ENCODE peak calls at places on chromosomes 6 and 20, in eight cellular contexts. I, F, W, P, Z, V, G and A are unnamed samples.

GRCh38 chr6:42226251-42227143 is 8.8 kb upstream of the MRPS10 start:
- DNase-seq in I (peak; percentile 47), F (no peak), W (no peak), P (no peak), Z (no peak), V (no peak), G (no peak), A (no peak)

GRCh38 chr20:38997622-38998021 is 35.5 kb downstream of the DHX35 start:
- DNase-seq in I (no peak), F (no peak), W (no peak), P (peak; percentile 66), Z (no peak), V (no peak), G (no peak), A (no peak)

GRCh38 chr20:4812641-4813075 is 90.9 kb downstream of the PRND start:
- DNase-seq in I (no peak), F (no peak), W (no peak), P (no peak), Z (no peak), V (no peak), G (no peak), A (no peak)

GRCh38 chr6:51045548-51045947 is 226.9 kb downstream of the TFAP2B start:
- DNase-seq in I (no peak), F (no peak), W (no peak), P (no peak), Z (no peak), V (no peak), G (no peak), A (no peak)

GRCh38 chr6:44386364-44386928 is 1.1 kb upstream of the CDC5L start:
- DNase-seq in I (peak; percentile 80), F (no peak), W (no peak), P (no peak), Z (no peak), V (peak; percentile 6), G (no peak), A (no peak)

GRCh38 chr6:83126807-83127206 is 59.3 kb downstream of the DOP1A start:
- DNase-seq in I (no peak), F (no peak), W (no peak), P (no peak), Z (no peak), V (no peak), G (no peak), A (no peak)

GRCh38 chr6:152267967-152268845 is 369.0 kb downstream of the SYNE1 start:
- DNase-seq in I (peak; percentile 26), F (peak; percentile 3), W (no peak), P (no peak), Z (no peak), V (peak; percentile 4), G (no peak), A (no peak)

GRCh38 chr6:2249126-2249525 is 3.7 kb upstream of the GMDS start:
- DNase-seq in I (no peak), F (no peak), W (no peak), P (no peak), Z (no peak), V (no peak), G (no peak), A (no peak)

GRCh38 chr6:160240691-160241084 is 17.9 kb downstream of the SLC22A2 start:
- DNase-seq in I (no peak), F (no peak), W (no peak), P (no peak), Z (no peak), V (no peak), G (no peak), A (no peak)

GRCh38 chr20:24619212-24619611 is 149.8 kb downstream of the SYNDIG1 start:
- DNase-seq in I (no peak), F (no peak), W (peak; percentile 75), P (no peak), Z (no peak), V (no peak), G (no peak), A (no peak)

GRCh38 chr20:44324343-44324742 is 12.5 kb upstream of the R3HDML start:
- DNase-seq in I (no peak), F (no peak), W (no peak), P (no peak), Z (no peak), V (no peak), G (no peak), A (no peak)

GRCh38 chr6:126388235-126388634 is 48.3 kb downstream of the CENPW start:
- DNase-seq in I (no peak), F (no peak), W (no peak), P (no peak), Z (no peak), V (no peak), G (no peak), A (no peak)

GRCh38 chr6:44309092-44309491 is 4.1 kb downstream of the AARS2 start:
- DNase-seq in I (peak; percentile 71), F (no peak), W (no peak), P (no peak), Z (no peak), V (no peak), G (no peak), A (no peak)